ENCODE peak calls at places on chromosomes 11 and 22, in five cellular contexts. One of them, this sample, is unnamed.

GRCh38 chr22:48055185-48055584 is 1292.7 kb downstream of the TBC1D22A start:
- DNase-seq in fibroblast of lung: no peak
- DNase-seq in mammary epithelial cell: no peak
- DNase-seq in HCT116: no peak
- DNase-seq in PC-3: no peak
- DNase-seq in this sample: no peak

GRCh38 chr11:32390712-32391111 is 44.6 kb downstream of the WT1 start:
- DNase-seq in PC-3: no peak
- DNase-seq in HCT116: no peak
- DNase-seq in mammary epithelial cell: no peak
- DNase-seq in fibroblast of lung: no peak
- DNase-seq in this sample: no peak

GRCh38 chr11:65899356-65900124 is 648 bp downstream of the FOSL1 start:
- DNase-seq in PC-3: peak
- DNase-seq in mammary epithelial cell: no peak
- DNase-seq in HCT116: no peak
- DNase-seq in fibroblast of lung: peak
- DNase-seq in this sample: peak

GRCh38 chr22:35230839-35231584 is 26.3 kb upstream of the HMGXB4 start:
- DNase-seq in HCT116: peak
- DNase-seq in fibroblast of lung: no peak
- DNase-seq in PC-3: peak
- DNase-seq in mammary epithelial cell: no peak
- DNase-seq in this sample: peak

GRCh38 chr11:112563808-112564207 is 303.1 kb upstream of the PLET1 start:
- DNase-seq in HCT116: no peak
- DNase-seq in mammary epithelial cell: no peak
- DNase-seq in PC-3: no peak
- DNase-seq in fibroblast of lung: no peak
- DNase-seq in this sample: no peak

GRCh38 chr11:128422576-128423370 is 164.6 kb downstream of the ETS1 start:
- DNase-seq in mammary epithelial cell: no peak
- DNase-seq in PC-3: no peak
- DNase-seq in HCT116: no peak
- DNase-seq in fibroblast of lung: no peak
- DNase-seq in this sample: no peak

GRCh38 chr22:23850136-23850611 is 7.5 kb upstream of the SLC2A11 start:
- DNase-seq in PC-3: no peak
- DNase-seq in fibroblast of lung: no peak
- DNase-seq in HCT116: no peak
- DNase-seq in mammary epithelial cell: no peak
- DNase-seq in this sample: no peak

GRCh38 chr22:45208993-45209838 is 31.5 kb downstream of the KIAA0930 start:
- DNase-seq in fibroblast of lung: peak
- DNase-seq in HCT116: no peak
- DNase-seq in PC-3: peak
- DNase-seq in mammary epithelial cell: peak
- DNase-seq in this sample: peak

GRCh38 chr22:33796494-33796893 is 123.8 kb downstream of the LARGE1 start:
- DNase-seq in mammary epithelial cell: no peak
- DNase-seq in fibroblast of lung: no peak
- DNase-seq in PC-3: no peak
- DNase-seq in HCT116: no peak
- DNase-seq in this sample: no peak

GRCh38 chr11:102974552-102975280 is 19.2 kb upstream of the MMP13 start:
- DNase-seq in HCT116: no peak
- DNase-seq in PC-3: peak
- DNase-seq in fibroblast of lung: peak
- DNase-seq in mammary epithelial cell: peak
- DNase-seq in this sample: no peak

GRCh38 chr22:39529487-39529851 is 3.1 kb downstream of the RPS19BP1 start:
- DNase-seq in fibroblast of lung: no peak
- DNase-seq in PC-3: no peak
- DNase-seq in HCT116: no peak
- DNase-seq in mammary epithelial cell: no peak
- DNase-seq in this sample: no peak

GRCh38 chr11:95867105-95867504 is 56.8 kb downstream of the MTMR2 start:
- DNase-seq in mammary epithelial cell: no peak
- DNase-seq in fibroblast of lung: no peak
- DNase-seq in PC-3: no peak
- DNase-seq in HCT116: no peak
- DNase-seq in this sample: no peak

GRCh38 chr11:43987384-43988039 is 45.1 kb downstream of the C11orf96 start:
- DNase-seq in HCT116: no peak
- DNase-seq in fibroblast of lung: peak
- DNase-seq in PC-3: peak
- DNase-seq in mammary epithelial cell: peak
- DNase-seq in this sample: no peak

GRCh38 chr11:68128682-68129327 is 7.6 kb upstream of the CHKA start:
- DNase-seq in fibroblast of lung: peak
- DNase-seq in PC-3: no peak
- DNase-seq in HCT116: no peak
- DNase-seq in mammary epithelial cell: no peak
- DNase-seq in this sample: no peak

GRCh38 chr11:128669491-128669890 is 24.4 kb upstream of the FLI1 start:
- DNase-seq in HCT116: no peak
- DNase-seq in PC-3: peak
- DNase-seq in fibroblast of lung: peak
- DNase-seq in mammary epithelial cell: peak
- DNase-seq in this sample: no peak

GRCh38 chr11:8934735-8935478 is 2.2 kb upstream of the C11orf16 start:
- DNase-seq in fibroblast of lung: peak
- DNase-seq in mammary epithelial cell: peak
- DNase-seq in HCT116: peak
- DNase-seq in PC-3: peak
- DNase-seq in this sample: peak

GRCh38 chr11:118789501-118790356 is 1.2 kb downstream of the DDX6 start:
- DNase-seq in HCT116: no peak
- DNase-seq in PC-3: peak
- DNase-seq in fibroblast of lung: peak
- DNase-seq in mammary epithelial cell: peak
- DNase-seq in this sample: peak

GRCh38 chr22:36350751-36351594 is 36.8 kb downstream of the MYH9 start:
- DNase-seq in PC-3: peak
- DNase-seq in fibroblast of lung: peak
- DNase-seq in mammary epithelial cell: peak
- DNase-seq in HCT116: no peak
- DNase-seq in this sample: no peak

GRCh38 chr11:4006946-4007680 is 87.5 kb upstream of the RRM1 start:
- DNase-seq in mammary epithelial cell: no peak
- DNase-seq in fibroblast of lung: no peak
- DNase-seq in PC-3: no peak
- DNase-seq in HCT116: no peak
- DNase-seq in this sample: no peak

GRCh38 chr11:45941285-45941684 is 18.8 kb downstream of the LARGE2 start:
- DNase-seq in PC-3: no peak
- DNase-seq in HCT116: no peak
- DNase-seq in fibroblast of lung: no peak
- DNase-seq in mammary epithelial cell: no peak
- DNase-seq in this sample: no peak

GRCh38 chr22:24465975-24466374 is 29.2 kb upstream of the UPB1 start:
- DNase-seq in HCT116: no peak
- DNase-seq in PC-3: no peak
- DNase-seq in fibroblast of lung: no peak
- DNase-seq in mammary epithelial cell: no peak
- DNase-seq in this sample: no peak

GRCh38 chr11:69292221-69292648 is 1.7 kb upstream of the MYEOV start:
- DNase-seq in fibroblast of lung: no peak
- DNase-seq in mammary epithelial cell: no peak
- DNase-seq in HCT116: no peak
- DNase-seq in PC-3: peak
- DNase-seq in this sample: peak

GRCh38 chr11:78759067-78759466 is 184.4 kb upstream of the NARS2 start:
- DNase-seq in HCT116: no peak
- DNase-seq in mammary epithelial cell: no peak
- DNase-seq in fibroblast of lung: no peak
- DNase-seq in PC-3: no peak
- DNase-seq in this sample: no peak

GRCh38 chr11:34327804-34328631 is 29.8 kb downstream of the ABTB2 start:
- DNase-seq in HCT116: no peak
- DNase-seq in fibroblast of lung: no peak
- DNase-seq in mammary epithelial cell: no peak
- DNase-seq in PC-3: no peak
- DNase-seq in this sample: no peak

GRCh38 chr11:6214530-6214929 is 9.2 kb downstream of the C11orf42 start:
- DNase-seq in mammary epithelial cell: no peak
- DNase-seq in fibroblast of lung: no peak
- DNase-seq in HCT116: no peak
- DNase-seq in PC-3: no peak
- DNase-seq in this sample: no peak

GRCh38 chr22:37019309-37020191 is at the start of the genes MPST and TST:
- DNase-seq in mammary epithelial cell: peak
- DNase-seq in HCT116: no peak
- DNase-seq in fibroblast of lung: peak
- DNase-seq in PC-3: peak
- DNase-seq in this sample: peak

GRCh38 chr11:67022341-67022933 is 497 bp upstream of the SYT12 start:
- DNase-seq in PC-3: peak
- DNase-seq in HCT116: peak
- DNase-seq in fibroblast of lung: peak
- DNase-seq in mammary epithelial cell: peak
- DNase-seq in this sample: peak

GRCh38 chr11:67024966-67025365 is 2.0 kb downstream of the SYT12 start:
- DNase-seq in mammary epithelial cell: no peak
- DNase-seq in fibroblast of lung: peak
- DNase-seq in PC-3: peak
- DNase-seq in HCT116: no peak
- DNase-seq in this sample: no peak

GRCh38 chr11:67022961-67023956 is at the start of gene SYT12:
- DNase-seq in fibroblast of lung: peak
- DNase-seq in mammary epithelial cell: no peak
- DNase-seq in PC-3: peak
- DNase-seq in HCT116: no peak
- DNase-seq in this sample: peak

GRCh38 chr11:67024410-67024809 is 1.5 kb downstream of the SYT12 start:
- DNase-seq in PC-3: peak
- DNase-seq in mammary epithelial cell: peak
- DNase-seq in fibroblast of lung: peak
- DNase-seq in HCT116: no peak
- DNase-seq in this sample: no peak

DNA sequence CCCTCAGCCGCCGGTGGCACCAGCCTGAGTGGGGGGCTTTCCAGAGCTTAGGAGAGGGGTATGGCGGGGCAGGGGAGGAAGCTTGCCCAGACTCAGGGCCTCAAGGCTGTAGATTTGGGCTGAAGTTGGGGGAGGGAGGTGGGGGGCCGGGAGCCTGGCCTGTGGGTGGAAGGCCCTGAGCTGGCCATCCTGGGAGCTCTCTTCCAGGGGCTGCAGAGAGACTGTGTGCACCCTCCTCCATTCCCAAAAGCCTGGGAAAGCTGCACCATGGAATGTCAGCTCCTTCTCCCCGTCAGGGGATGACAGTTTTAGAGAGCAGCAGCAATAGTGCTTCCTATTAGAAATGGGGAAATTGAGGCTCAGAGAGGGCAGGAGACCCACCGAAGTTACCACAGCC is 1.0 kb downstream of the SYT12 start:
- DNase-seq in fibroblast of lung: peak
- DNase-seq in HCT116: no peak
- DNase-seq in mammary epithelial cell: no peak
- DNase-seq in PC-3: no peak
- DNase-seq in this sample: no peak
- TF ChIP-seq EZH2 in fibroblast of lung: no peak
- TF ChIP-seq EZH2 in HCT116: no peak
- TF ChIP-seq EZH2 in mammary epithelial cell: no peak
- TF ChIP-seq EZH2 in PC-3: no peak
- TF ChIP-seq EZH2 in this sample: no peak

GRCh38 chr11:62217191-62217748 is 8.8 kb downstream of the SCGB2A1 start:
- DNase-seq in PC-3: peak
- DNase-seq in fibroblast of lung: no peak
- DNase-seq in mammary epithelial cell: no peak
- DNase-seq in HCT116: no peak
- DNase-seq in this sample: peak
- TF ChIP-seq CTCF in PC-3: peak
- TF ChIP-seq CTCF in fibroblast of lung: no peak
- TF ChIP-seq CTCF in mammary epithelial cell: peak
- TF ChIP-seq CTCF in HCT116: peak
- TF ChIP-seq CTCF in this sample: peak

DNA sequence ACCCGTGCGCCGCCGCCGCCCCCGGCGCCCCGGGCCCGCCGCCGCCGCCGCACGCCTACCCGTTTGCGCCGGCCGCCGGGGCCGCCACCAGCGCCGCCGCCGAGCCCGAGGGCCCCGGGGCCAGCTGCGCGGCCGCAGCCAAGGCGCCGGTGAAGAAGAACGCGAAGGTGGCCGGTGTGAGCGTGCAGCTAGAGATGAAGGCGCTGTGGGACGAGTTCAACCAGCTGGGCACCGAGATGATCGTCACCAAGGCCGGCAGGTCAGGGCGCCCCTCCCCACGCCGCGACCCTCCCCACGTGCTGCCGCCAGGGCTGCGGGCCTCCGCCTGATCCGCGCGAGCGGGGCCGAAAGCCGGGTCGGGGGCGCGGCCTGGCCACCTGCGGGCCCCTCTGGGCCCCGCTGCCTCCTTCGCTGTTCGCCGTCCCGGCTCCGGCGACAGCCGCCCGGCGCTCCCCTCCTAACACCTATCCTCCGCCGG is 483 bp downstream of the TBX1 start:
- DNase-seq in mammary epithelial cell: no peak
- DNase-seq in fibroblast of lung: no peak
- DNase-seq in HCT116: no peak
- DNase-seq in PC-3: no peak
- DNase-seq in this sample: no peak
- TF ChIP-seq EZH2 in mammary epithelial cell: no peak
- TF ChIP-seq EZH2 in fibroblast of lung: peak
- TF ChIP-seq EZH2 in HCT116: no peak
- TF ChIP-seq EZH2 in PC-3: no peak
- TF ChIP-seq EZH2 in this sample: no peak

DNA sequence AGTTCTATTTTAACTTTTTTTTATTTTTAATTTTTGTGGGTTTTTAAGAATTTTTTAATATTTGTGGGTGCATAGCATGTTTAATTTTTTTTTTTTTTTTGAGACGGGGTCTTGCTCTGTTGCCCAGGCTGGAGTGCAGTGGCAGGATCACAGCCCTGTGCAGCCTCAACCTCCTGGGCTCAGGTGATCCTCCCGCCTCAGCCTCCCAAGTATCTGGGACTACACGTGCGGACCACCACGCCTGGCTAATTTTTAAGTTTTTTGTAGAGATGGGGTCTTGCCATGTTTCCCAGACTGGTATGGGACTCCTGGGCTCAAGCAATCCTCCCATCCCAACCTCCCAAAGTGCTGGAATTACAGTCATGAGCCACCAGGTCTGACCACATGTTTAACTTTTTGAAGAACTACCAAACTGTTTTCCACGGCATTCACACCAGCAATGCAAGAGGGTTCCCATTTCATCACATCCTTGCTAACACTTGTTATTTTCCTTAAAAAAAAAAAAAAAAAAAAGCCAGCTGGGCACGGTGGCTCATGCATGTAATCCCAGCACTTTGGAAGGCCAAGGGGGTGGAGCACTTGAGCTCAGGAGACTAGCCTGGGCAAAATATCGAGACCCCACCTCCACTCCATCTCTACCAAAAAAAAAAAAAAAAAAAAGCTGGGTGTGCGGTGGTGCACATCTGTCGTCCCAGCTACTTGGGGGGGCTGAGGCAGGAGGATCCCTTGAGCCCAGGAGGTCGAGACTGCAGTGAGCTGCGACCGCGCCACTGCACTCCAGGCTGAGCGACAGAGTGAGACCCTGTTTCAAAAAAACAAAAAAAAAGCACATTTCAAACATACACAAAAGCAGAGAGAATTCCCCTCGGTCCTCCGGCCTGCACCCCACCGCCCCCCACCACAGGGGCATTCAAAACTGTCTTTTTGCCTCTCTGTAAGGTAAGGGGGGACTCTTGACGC is 16.7 kb upstream of the TXNRD2 start:
- DNase-seq in mammary epithelial cell: no peak
- DNase-seq in fibroblast of lung: peak
- DNase-seq in HCT116: no peak
- DNase-seq in PC-3: no peak
- DNase-seq in this sample: no peak
- TF ChIP-seq CTCF in mammary epithelial cell: no peak
- TF ChIP-seq CTCF in fibroblast of lung: no peak
- TF ChIP-seq CTCF in HCT116: no peak
- TF ChIP-seq CTCF in PC-3: no peak
- TF ChIP-seq CTCF in this sample: no peak